ENCODE peak calls at places on chromosomes 4 and X, in ten cellular contexts. O is stromal cell of bone marrow, G is OCI-LY7, Q is retina, Z is GM10248, C is colonic mucosa, L is GM20000, W is lung, D is KBM-7, I is hypothalamus. K is an unnamed sample.

GRCh38 chrX:153901753-153902140 is 2.7 kb upstream of the AVPR2 start:
- DNase-seq in O (no peak), G (no peak), Q (no peak), Z (no peak), C (no peak), L (no peak), W (no peak), D (peak; percentile 46), I (no peak), K (no peak)

GRCh38 chr4:158678767-158679166 is 6.7 kb downstream of the ETFDH start:
- DNase-seq in O (no peak), G (no peak), Q (no peak), Z (no peak), C (no peak), L (no peak), W (no peak), D (no peak), I (no peak), K (no peak)

GRCh38 chr4:86926428-86927086 is 8.3 kb upstream of the AFF1 start:
- DNase-seq in O (no peak), G (no peak), Q (no peak), Z (no peak), C (no peak), L (no peak), W (no peak), D (no peak), I (no peak), K (no peak)

GRCh38 chr4:108396900-108397299 is 223.5 kb upstream of the RPL34 start:
- DNase-seq in O (no peak), G (no peak), Q (no peak), Z (no peak), C (no peak), L (no peak), W (no peak), D (no peak), I (no peak), K (no peak)

GRCh38 chr4:70709551-70710080 is 12.1 kb upstream of the RUFY3 start:
- DNase-seq in O (no peak), G (no peak), Q (no peak), Z (no peak), C (no peak), L (no peak), W (no peak), D (no peak), I (no peak), K (no peak)

GRCh38 chrX:139093201-139093600 is 381.7 kb upstream of the FGF13 start:
- DNase-seq in O (no peak), G (no peak), Q (no peak), Z (no peak), C (no peak), L (no peak), W (no peak), D (no peak), I (no peak), K (no peak)

GRCh38 chr4:182560358-182560757 is 317.2 kb downstream of the TENM3 start:
- DNase-seq in O (no peak), G (no peak), Q (peak; percentile 75), Z (no peak), C (no peak), L (no peak), W (no peak), D (no peak), I (no peak), K (no peak)

GRCh38 chrX:17679820-17680219 is 57.5 kb upstream of the SCML1 start:
- DNase-seq in O (no peak), G (no peak), Q (no peak), Z (no peak), C (peak; percentile 45), L (no peak), W (no peak), D (no peak), I (no peak), K (no peak)

GRCh38 chr4:150155391-150155790 is 77.1 kb downstream of the DCLK2 start:
- DNase-seq in O (no peak), G (no peak), Q (no peak), Z (no peak), C (no peak), L (no peak), W (no peak), D (no peak), I (no peak), K (no peak)

GRCh38 chr4:2787230-2788100 is 5.4 kb upstream of the SH3BP2 start:
- DNase-seq in O (no peak), G (peak; percentile 72), Q (no peak), Z (peak; percentile 83), C (peak; percentile 26), L (peak; percentile 81), W (no peak), D (peak; percentile 92), I (no peak), K (no peak)

GRCh38 chr4:86582453-86582852 is 11.7 kb upstream of the PTPN13 start:
- DNase-seq in O (no peak), G (no peak), Q (no peak), Z (no peak), C (no peak), L (no peak), W (no peak), D (peak; percentile 30), I (no peak), K (no peak)

GRCh38 chr4:124535004-124535403 is 177.5 kb downstream of the ANKRD50 start:
- DNase-seq in O (no peak), G (no peak), Q (peak; percentile 32), Z (no peak), C (no peak), L (no peak), W (no peak), D (no peak), I (no peak), K (no peak)

GRCh38 chrX:123087326-123087725 is 96.8 kb upstream of the GRIA3 start:
- DNase-seq in O (no peak), G (no peak), Q (no peak), Z (no peak), C (no peak), L (no peak), W (no peak), D (no peak), I (no peak), K (no peak)

GRCh38 chr4:162056947-162057346 is 106.9 kb downstream of the FSTL5 start:
- DNase-seq in O (no peak), G (no peak), Q (peak; percentile 20), Z (no peak), C (no peak), L (no peak), W (no peak), D (no peak), I (peak; percentile 2), K (peak; percentile 9)

GRCh38 chr4:136768213-136768924 is 763.9 kb downstream of the PCDH18 start:
- DNase-seq in O (no peak), G (no peak), Q (peak; percentile 10), Z (no peak), C (no peak), L (no peak), W (no peak), D (no peak), I (no peak), K (no peak)

GRCh38 chr4:20253799-20254409 is 2.2 kb downstream of the SLIT2 start:
- DNase-seq in O (no peak), G (no peak), Q (peak; percentile 82), Z (peak; percentile 24), C (no peak), L (peak; percentile 30), W (no peak), D (no peak), I (no peak), K (peak; percentile 20)

GRCh38 chr4:141046255-141046654 is 87.0 kb downstream of the RNF150 start:
- DNase-seq in O (peak; percentile 87), G (no peak), Q (no peak), Z (no peak), C (no peak), L (no peak), W (no peak), D (no peak), I (no peak), K (no peak)

GRCh38 chr4:180116840-180117239 is 2126.4 kb upstream of the TENM3 start:
- DNase-seq in O (no peak), G (no peak), Q (no peak), Z (no peak), C (no peak), L (no peak), W (no peak), D (no peak), I (no peak), K (no peak)

GRCh38 chr4:8495803-8496202 is 55.2 kb downstream of the TRMT44 start:
- DNase-seq in O (no peak), G (no peak), Q (no peak), Z (no peak), C (no peak), L (no peak), W (no peak), D (no peak), I (no peak), K (no peak)

GRCh38 chr4:71785957-71786356 is 2.1 kb upstream of the GC start:
- DNase-seq in O (no peak), G (no peak), Q (no peak), Z (no peak), C (no peak), L (no peak), W (no peak), D (no peak), I (no peak), K (no peak)

GRCh38 chrX:55695227-55696018 is 22.1 kb upstream of the RRAGB start:
- DNase-seq in O (no peak), G (no peak), Q (no peak), Z (no peak), C (no peak), L (no peak), W (no peak), D (no peak), I (no peak), K (no peak)

GRCh38 chrX:36957425-36958328 is 50.5 kb upstream of the FAM47C start:
- DNase-seq in O (no peak), G (no peak), Q (peak; percentile 67), Z (no peak), C (no peak), L (no peak), W (peak; percentile 32), D (no peak), I (no peak), K (no peak)

GRCh38 chrX:51894697-51895336 is 1.4 kb downstream of the MAGED1 start:
- DNase-seq in O (no peak), G (no peak), Q (peak; percentile 63), Z (peak; percentile 39), C (peak; percentile 25), L (peak; percentile 20), W (no peak), D (no peak), I (no peak), K (peak; percentile 22)

GRCh38 chr4:97525236-97525635 is 618.0 kb downstream of the STPG2 start:
- DNase-seq in O (no peak), G (no peak), Q (no peak), Z (no peak), C (no peak), L (no peak), W (no peak), D (no peak), I (no peak), K (no peak)

GRCh38 chr4:21209854-21210253 is 509.6 kb downstream of the PACRGL start:
- DNase-seq in O (no peak), G (no peak), Q (no peak), Z (no peak), C (no peak), L (no peak), W (no peak), D (no peak), I (no peak), K (no peak)

GRCh38 chr4:56742080-56742871 is 61.2 kb upstream of the HOPX start:
- DNase-seq in O (peak; percentile 45), G (no peak), Q (no peak), Z (no peak), C (no peak), L (no peak), W (no peak), D (no peak), I (no peak), K (no peak)

GRCh38 chr4:152508386-152508785 is 27.5 kb downstream of the FBXW7 start:
- DNase-seq in O (no peak), G (no peak), Q (no peak), Z (no peak), C (no peak), L (no peak), W (no peak), D (no peak), I (no peak), K (no peak)

GRCh38 chr4:163871078-163871477 is 376.6 kb downstream of the TMA16 start:
- DNase-seq in O (no peak), G (no peak), Q (no peak), Z (no peak), C (no peak), L (no peak), W (no peak), D (no peak), I (no peak), K (no peak)

K was measured in Ammon's horn.